ENCODE peak calls at places on chromosomes 11 and 22, in seven cellular contexts. J, Z, B, M, C, G and E are unnamed samples.

GRCh38 chr11:131295986-131296385 is 74.4 kb upstream of the NTM start:
- DNase-seq in Z (no peak), M (no peak), J (no peak), G (no peak), B (no peak), C (no peak), E (no peak)

GRCh38 chr11:62502030-62502730 is 44.4 kb downstream of the AHNAK start:
- DNase-seq in J (no peak), B (no peak), C (no peak), Z (no peak), M (no peak), G (no peak), E (no peak)

GRCh38 chr11:47067401-47067800 is 109.3 kb downstream of the ARFGAP2 start:
- DNase-seq in Z (no peak), G (no peak), B (no peak), M (no peak), J (no peak), C (no peak), E (no peak)

GRCh38 chr11:26847459-26847858 is 125.6 kb upstream of the SLC5A12 start:
- DNase-seq in M (peak), G (no peak), Z (no peak), C (no peak), B (no peak), J (no peak), E (no peak)

GRCh38 chr11:77167111-77167626 is 39.1 kb downstream of the MYO7A start:
- DNase-seq in M (no peak), J (no peak), C (no peak), G (no peak), Z (no peak), B (no peak), E (no peak)

GRCh38 chr11:132802932-132803331 is 729.4 kb downstream of the OPCML start:
- DNase-seq in B (no peak), C (no peak), M (no peak), G (no peak), J (no peak), Z (no peak), E (no peak)

GRCh38 chr22:26461188-26461810 is 22.3 kb downstream of the HPS4 start:
- DNase-seq in M (peak), Z (peak), B (peak), J (peak), C (peak), G (peak), E (peak)

GRCh38 chr22:32880906-32881596 is 79.5 kb downstream of the TIMP3 start:
- DNase-seq in C (no peak), Z (no peak), G (peak), J (no peak), B (peak), M (no peak), E (no peak)

GRCh38 chr11:88292156-88292844 is 45.2 kb downstream of the CTSC start:
- DNase-seq in J (no peak), Z (peak), B (peak), C (no peak), M (peak), G (no peak), E (peak)

GRCh38 chr11:61596990-61597389 is 16.1 kb upstream of the SYT7 start:
- DNase-seq in Z (no peak), M (no peak), B (no peak), J (no peak), C (no peak), G (no peak), E (no peak)

GRCh38 chr22:48523761-48524160 is 1303.9 kb downstream of the BRD1 start:
- DNase-seq in G (no peak), Z (no peak), J (no peak), C (no peak), B (no peak), M (no peak), E (no peak)

GRCh38 chr11:27816200-27816599 is 115.9 kb upstream of the BDNF start:
- DNase-seq in G (no peak), B (no peak), C (no peak), Z (no peak), M (no peak), J (no peak), E (no peak)

GRCh38 chr11:35980646-35981402 is 37.0 kb downstream of the LDLRAD3 start:
- DNase-seq in Z (no peak), J (no peak), G (no peak), B (no peak), C (no peak), M (no peak), E (no peak)

GRCh38 chr11:26344647-26345046 is 12.7 kb downstream of the ANO3 start:
- DNase-seq in B (no peak), M (peak), J (no peak), C (no peak), G (no peak), Z (no peak), E (no peak)

GRCh38 chr11:46321757-46322156 is 25.5 kb upstream of the DGKZ start:
- DNase-seq in C (no peak), J (no peak), Z (no peak), B (no peak), M (peak), G (no peak), E (no peak)

GRCh38 chr11:124669193-124669592 is 4.3 kb downstream of the SIAE start:
- DNase-seq in G (peak), B (peak), J (peak), Z (peak), C (peak), M (peak), E (peak)

GRCh38 chr22:47304191-47304831 is 541.9 kb downstream of the TBC1D22A start:
- DNase-seq in B (peak), Z (no peak), M (no peak), J (no peak), G (no peak), C (no peak), E (no peak)

GRCh38 chr11:58927393-58928081 is 11.8 kb upstream of the GLYATL1 start:
- DNase-seq in G (peak), M (peak), Z (peak), J (peak), B (peak), C (peak), E (no peak)

GRCh38 chr11:14422814-14423182 is 63.8 kb upstream of the RRAS2 start:
- DNase-seq in C (no peak), M (peak), J (no peak), G (no peak), B (no peak), Z (no peak), E (no peak)

GRCh38 chr11:124900464-124900863 is 2.8 kb upstream of the ROBO4 start:
- DNase-seq in G (no peak), M (peak), B (peak), Z (peak), J (no peak), C (no peak), E (peak)

GRCh38 chr11:2316169-2316962 is 14.6 kb downstream of the TSPAN32 start:
- DNase-seq in J (no peak), M (no peak), B (peak), G (peak), C (no peak), Z (no peak), E (no peak)

GRCh38 chr11:73715551-73715950 is 45.3 kb downstream of the RAB6A start:
- DNase-seq in G (no peak), C (no peak), J (no peak), B (no peak), Z (no peak), M (no peak), E (no peak)

GRCh38 chr22:33756508-33756949 is 163.7 kb downstream of the LARGE1 start:
- DNase-seq in B (peak), G (peak), Z (no peak), M (no peak), C (peak), J (peak), E (no peak)

GRCh38 chr11:5198285-5198684 is 2.2 kb downstream of the OR51V1 start:
- DNase-seq in B (no peak), C (no peak), J (no peak), M (no peak), Z (no peak), G (no peak), E (no peak)

GRCh38 chr11:74634537-74634936 is 42.2 kb downstream of the POLD3 start:
- DNase-seq in J (no peak), B (no peak), G (peak), Z (peak), M (peak), C (no peak), E (peak)

GRCh38 chr11:68120212-68121066 is 749 bp downstream of the CHKA start:
- DNase-seq in C (peak), Z (peak), B (peak), G (peak), M (peak), J (peak), E (no peak)

GRCh38 chr22:33893486-33893885 is 26.8 kb downstream of the LARGE1 start:
- DNase-seq in C (no peak), B (no peak), M (no peak), G (no peak), Z (no peak), J (no peak), E (no peak)

GRCh38 chr11:65063532-65063931 is 5.2 kb upstream of the NAALADL1 start:
- DNase-seq in Z (no peak), G (no peak), C (no peak), M (no peak), J (no peak), B (no peak), E (no peak)

GRCh38 chr11:44120169-44120568 is 24.7 kb downstream of the EXT2 start:
- DNase-seq in J (no peak), G (no peak), B (peak), M (peak), C (peak), Z (peak), E (no peak)

GRCh38 chr11:28566643-28567042 is 458.5 kb downstream of the METTL15 start:
- DNase-seq in Z (no peak), B (peak), J (no peak), G (peak), M (peak), C (peak), E (peak)

GRCh38 chr22:41579297-41579996 is 10.2 kb downstream of the PMM1 start:
- DNase-seq in Z (no peak), M (no peak), G (no peak), C (no peak), J (no peak), B (no peak), E (no peak)

GRCh38 chr11:4797212-4797611 is 7.0 kb downstream of the OR52R1 start:
- DNase-seq in G (no peak), C (no peak), Z (no peak), M (no peak), B (no peak), J (no peak), E (no peak)

GRCh38 chr11:83801799-83802198 is 515.6 kb upstream of the CCDC90B start:
- DNase-seq in C (no peak), Z (peak), B (no peak), M (peak), J (no peak), G (no peak), E (no peak)

GRCh38 chr11:46520971-46521745 is 72.7 kb downstream of the AMBRA1 start:
- DNase-seq in G (no peak), M (peak), J (no peak), B (no peak), Z (peak), C (no peak), E (no peak)

GRCh38 chr11:64241175-64241429 is 207 bp downstream of the FKBP2 start:
- DNase-seq in M (no peak), B (no peak), J (no peak), Z (no peak), C (no peak), G (no peak), E (no peak)

DNA sequence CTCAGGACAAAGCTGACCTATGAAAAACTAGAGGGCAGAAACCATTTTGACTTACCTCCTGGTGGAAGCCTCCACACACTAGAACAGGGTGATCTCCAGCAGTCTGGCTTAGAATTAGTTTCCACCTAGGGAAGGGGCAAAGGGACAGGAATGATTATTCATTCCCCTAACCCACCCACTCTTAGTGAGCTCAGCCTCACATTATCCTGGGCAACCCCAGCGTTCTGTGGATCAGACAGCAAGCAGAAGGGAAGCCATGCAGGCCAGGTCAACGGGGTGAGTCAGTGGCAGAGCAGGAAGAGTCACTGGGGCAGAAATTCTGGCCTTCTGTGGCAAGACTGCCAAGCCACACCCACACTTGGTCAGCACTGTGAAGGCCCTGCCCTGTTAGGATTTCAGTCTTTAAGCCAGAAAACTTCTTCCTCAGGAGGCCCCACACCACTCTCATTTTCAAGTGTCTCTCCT is 10.5 kb downstream of the NUMA1 start:
- DNase-seq in B (no peak), Z (peak), J (no peak), M (peak), C (peak), G (peak), E (peak)
- TF ChIP-seq EZH2phosphoT487 in B (no peak), Z (no peak), J (no peak), M (no peak), C (no peak), G (no peak), E (no peak)

GRCh38 chr11:614091-614582 is 1.6 kb downstream of the IRF7 start:
- DNase-seq in M (no peak), Z (peak), C (no peak), J (no peak), G (no peak), B (no peak), E (no peak)
- TF ChIP-seq EZH2phosphoT487 in M (no peak), Z (no peak), C (no peak), J (no peak), G (no peak), B (no peak), E (no peak)

DNA sequence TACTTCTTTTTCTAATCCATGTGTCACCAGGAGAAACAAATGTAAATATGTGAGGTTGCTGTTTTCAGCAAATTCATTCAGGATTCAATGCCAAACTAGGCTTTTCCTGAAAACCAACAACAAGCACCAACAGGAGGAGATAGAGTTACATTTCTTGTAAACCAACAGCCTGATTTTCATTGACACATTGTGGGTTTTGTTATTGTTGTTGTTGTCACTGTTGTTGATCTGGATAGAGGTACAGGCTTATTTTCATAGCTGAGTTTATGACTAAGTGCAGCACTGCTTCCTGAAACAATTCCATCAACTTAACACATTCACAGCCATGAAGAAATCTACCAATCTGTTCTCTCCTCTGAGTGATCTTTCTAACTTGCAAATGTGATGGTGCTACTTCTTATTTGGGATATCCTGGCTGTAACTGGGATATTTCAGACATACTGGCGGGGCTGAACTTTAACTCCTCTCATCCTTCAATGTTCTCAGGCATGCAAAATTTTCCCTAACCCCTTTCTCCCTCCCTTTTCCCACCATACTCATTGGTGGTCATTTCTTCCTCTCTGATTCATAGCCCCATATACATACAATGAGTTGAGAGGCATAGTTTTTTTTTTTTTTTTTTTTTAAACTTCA is 65.5 kb downstream of the ME3 start:
- DNase-seq in M (peak), J (no peak), G (no peak), B (no peak), C (no peak), Z (peak), E (no peak)
- TF ChIP-seq EZH2phosphoT487 in M (no peak), J (no peak), G (no peak), B (no peak), C (no peak), Z (no peak), E (no peak)

DNA sequence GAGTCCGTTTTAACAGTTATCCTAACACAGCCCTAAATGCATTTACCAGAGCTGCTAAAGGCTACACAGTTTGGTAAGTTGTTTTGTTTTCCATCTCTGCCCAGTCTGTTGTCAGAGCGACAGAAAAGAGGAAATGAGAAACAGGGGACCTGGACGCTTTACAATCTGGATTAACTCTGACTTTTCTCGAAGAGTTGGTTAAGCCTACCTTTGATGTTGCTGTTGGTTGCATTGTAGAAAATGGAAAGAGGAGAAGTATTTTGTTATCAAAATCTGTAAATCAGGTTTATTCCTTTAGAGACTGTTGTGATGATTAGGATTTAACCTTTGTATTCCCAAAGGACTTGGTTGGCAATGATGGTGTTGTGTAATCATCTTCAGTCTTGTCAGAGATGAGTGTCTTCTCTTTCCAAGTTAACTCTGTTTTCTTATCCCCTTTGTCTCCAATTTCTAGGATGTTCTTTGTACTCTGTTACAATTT is 471 bp downstream of the ANGPTL5 start:
- DNase-seq in M (peak), C (peak), G (peak), Z (peak), B (peak), J (peak), E (no peak)
- TF ChIP-seq EZH2phosphoT487 in M (no peak), C (no peak), G (no peak), Z (no peak), B (no peak), J (no peak), E (no peak)

DNA sequence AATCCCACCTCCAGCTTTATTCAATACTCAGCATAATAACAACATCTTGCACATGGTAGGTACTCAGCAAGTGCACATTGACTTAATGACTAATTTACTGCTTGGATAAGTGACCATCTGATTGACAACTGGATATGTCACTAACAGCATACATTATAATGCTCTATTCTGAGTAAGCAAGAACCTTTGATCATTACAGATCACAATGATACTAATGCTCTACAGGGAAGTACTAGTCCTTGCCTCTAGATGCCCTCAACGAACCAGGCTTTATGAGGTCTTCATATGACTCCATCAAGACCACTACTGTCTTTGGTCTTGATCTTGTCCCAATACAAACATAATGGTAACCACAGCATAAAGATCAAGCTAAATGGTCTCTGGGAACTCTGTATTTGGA is 167.6 kb upstream of the MTMR2 start:
- DNase-seq in J (peak), C (no peak), M (no peak), B (no peak), G (no peak), Z (peak), E (no peak)
- TF ChIP-seq EZH2phosphoT487 in J (no peak), C (no peak), M (no peak), B (no peak), G (no peak), Z (no peak), E (no peak)

GRCh38 chr11:69296890-69297224 is 2.9 kb downstream of the MYEOV start:
- DNase-seq in B (no peak), M (no peak), J (no peak), C (no peak), Z (no peak), G (no peak), E (no peak)

GRCh38 chr11:69298778-69299461 is 5.0 kb downstream of the MYEOV start:
- DNase-seq in J (no peak), B (no peak), G (no peak), Z (peak), M (peak), C (no peak), E (no peak)

GRCh38 chr11:69299572-69299971 is 5.6 kb downstream of the MYEOV start:
- DNase-seq in Z (no peak), B (no peak), J (no peak), C (no peak), M (no peak), G (no peak), E (no peak)

GRCh38 chr11:69297225-69297925 is 3.4 kb downstream of the MYEOV start:
- DNase-seq in B (peak), Z (peak), M (peak), J (peak), G (peak), C (peak), E (peak)

GRCh38 chr11:69297926-69298777 is 4.2 kb downstream of the MYEOV start:
- DNase-seq in Z (peak), M (peak), C (no peak), J (peak), B (no peak), G (peak), E (peak)
- TF ChIP-seq EZH2phosphoT487 in Z (no peak), M (no peak), C (no peak), J (no peak), B (no peak), G (no peak), E (no peak)

GRCh38 chr22:19122752-19123492 is 710 bp upstream of the DGCR2 start:
- DNase-seq in G (peak), C (no peak), B (peak), M (peak), J (no peak), Z (no peak), E (no peak)
- TF ChIP-seq EZH2phosphoT487 in G (no peak), C (no peak), B (no peak), M (no peak), J (no peak), Z (no peak), E (no peak)

GRCh38 chr22:46187862-46188261 is 37.5 kb downstream of the PPARA start:
- DNase-seq in M (no peak), Z (no peak), B (no peak), J (no peak), C (no peak), G (no peak), E (peak)
- TF ChIP-seq EZH2phosphoT487 in M (no peak), Z (no peak), B (no peak), J (no peak), C (no peak), G (no peak), E (no peak)